ENCODE peak calls at places on chromosomes 7 and 10, in five cellular contexts. L is AG04449, V is lower lobe of right lung, P is breast epithelium, J is foreskin fibroblast. T is an unnamed sample.

GRCh38 chr7:44210107-44210506 is 9.3 kb downstream of the YKT6 start:
- DNase-seq in L (no peak), V (no peak), J (no peak), P (no peak), T (no peak)

GRCh38 chr7:28075674-28076358 is 104.8 kb downstream of the JAZF1 start:
- DNase-seq in P (no peak), V (no peak), L (no peak), J (no peak), T (no peak)

GRCh38 chr10:11454160-11454559 is 157.3 kb downstream of the USP6NL start:
- DNase-seq in J (no peak), V (no peak), P (no peak), L (no peak), T (no peak)

GRCh38 chr10:79026341-79026761 is 42.4 kb upstream of the ZMIZ1 start:
- DNase-seq in V (peak; percentile 28), L (no peak), J (no peak), P (no peak), T (no peak)

GRCh38 chr7:155980841-155981240 is 168.6 kb upstream of the SHH start:
- DNase-seq in P (peak; percentile 41), J (no peak), V (no peak), L (no peak), T (no peak)

GRCh38 chr10:91758303-91759146 is 39.7 kb upstream of the TNKS2 start:
- DNase-seq in J (peak; percentile 30), V (no peak), P (no peak), L (peak; percentile 14), T (peak; percentile 50)

GRCh38 chr10:89591111-89591795 is 53.8 kb downstream of the PANK1 start:
- DNase-seq in L (no peak), V (no peak), P (no peak), J (no peak), T (no peak)

GRCh38 chr7:142997590-142997989 is 29.3 kb downstream of the OR9A2 start:
- DNase-seq in P (no peak), J (no peak), V (no peak), L (no peak), T (no peak)

GRCh38 chr10:123858039-123858740 is 33.4 kb downstream of the CPXM2 start:
- DNase-seq in P (no peak), L (peak; percentile 65), V (no peak), J (peak; percentile 57), T (no peak)

GRCh38 chr7:38169862-38170261 is 8.2 kb upstream of the STARD3NL start:
- DNase-seq in V (no peak), L (peak; percentile 74), J (peak; percentile 83), P (no peak), T (peak; percentile 98)

GRCh38 chr10:124586142-124586541 is 124.5 kb downstream of the LHPP start:
- DNase-seq in P (no peak), L (no peak), J (no peak), V (peak; percentile 32), T (no peak)

DNA sequence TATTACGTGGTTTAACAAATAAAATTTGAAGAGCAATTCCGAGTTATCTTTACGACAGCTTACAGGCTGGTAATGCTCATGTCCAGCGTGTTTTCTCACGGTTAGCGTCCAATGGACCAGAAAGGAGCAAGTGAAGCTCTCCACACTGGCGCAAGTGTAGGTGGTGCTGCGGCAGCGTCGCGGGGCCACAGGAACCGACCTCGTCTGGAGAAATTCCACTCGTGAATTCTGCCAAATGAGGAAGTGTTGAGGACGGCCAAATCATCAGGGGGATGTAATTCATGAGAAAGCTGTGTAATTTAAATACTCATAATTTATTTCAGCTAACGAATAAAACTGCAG is 350 bp upstream of the ZNF37A start:
- DNase-seq in L (no peak), P (no peak), V (no peak), J (no peak), T (no peak)
- TF ChIP-seq CTCF in L (no peak), P (no peak), V (no peak), J (no peak), T (no peak)

GRCh38 chr7:149477494-149478443 is 16.9 kb upstream of the ZNF777 start:
- DNase-seq in J (no peak), P (no peak), L (no peak), V (no peak), T (no peak)
- H3K4me3 ChIP-seq in J (no peak overlapping the region), P (no peak overlapping the region), L (no peak overlapping the region), V (no peak overlapping the region), T (no peak overlapping the region)

GRCh38 chr10:132641966-132642731 is 104.6 kb downstream of the INPP5A start:
- DNase-seq in J (no peak), L (no peak), V (peak; percentile 34), P (peak; percentile 25), T (no peak)

GRCh38 chr10:132645630-132646442 is 108.2 kb downstream of the INPP5A start:
- DNase-seq in L (no peak), J (no peak), V (peak; percentile 35), P (peak; percentile 45), T (no peak)

GRCh38 chr10:132644544-132645530 is 107.2 kb downstream of the INPP5A start:
- DNase-seq in L (no peak), P (peak; percentile 47), J (no peak), V (peak; percentile 39), T (no peak)

GRCh38 chr10:132642732-132643008 is 105.1 kb downstream of the INPP5A start:
- DNase-seq in L (no peak), V (no peak), J (no peak), P (peak; percentile 10), T (no peak)

DNA sequence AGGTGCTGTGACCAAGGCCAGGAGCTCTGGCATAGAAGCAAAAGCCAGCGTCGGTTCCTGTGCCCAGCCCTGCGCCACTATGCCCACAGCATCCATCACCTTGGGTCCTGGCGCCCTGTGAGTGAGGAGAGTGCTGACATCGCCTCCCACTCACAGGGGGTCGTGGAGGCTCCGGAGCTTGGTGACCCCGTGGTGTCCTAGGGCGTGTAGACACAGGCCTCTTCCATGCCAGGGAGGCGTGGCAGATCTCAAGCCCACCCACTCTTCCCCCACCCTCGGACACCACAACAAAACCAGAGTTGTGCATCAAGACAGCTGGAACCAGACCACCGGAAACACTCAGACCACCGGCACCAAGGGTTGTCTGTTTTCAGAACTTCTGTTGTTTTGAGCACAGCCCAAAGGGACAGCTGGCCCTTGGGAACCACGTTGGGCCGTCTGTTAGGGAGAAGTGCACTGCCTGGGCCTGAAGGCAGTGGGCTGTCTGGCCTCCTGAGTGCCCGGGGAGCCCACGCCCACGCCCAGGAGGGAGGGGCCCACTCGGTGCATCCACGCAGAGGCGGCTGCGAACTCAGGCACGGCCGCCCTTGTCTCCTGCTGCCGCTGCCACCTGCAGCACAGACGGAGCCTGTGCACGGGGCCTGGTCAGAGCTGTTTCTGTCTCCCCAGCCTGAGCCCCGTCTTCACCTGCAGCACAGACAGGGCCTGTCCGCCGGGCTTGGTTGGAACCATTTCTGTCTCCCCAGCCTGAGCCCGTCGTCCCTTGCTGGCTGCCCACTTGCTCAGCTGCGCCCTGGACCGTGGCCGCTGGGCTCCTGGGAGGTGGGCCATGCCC is 106.3 kb downstream of the INPP5A start:
- DNase-seq in L (no peak), J (no peak), P (peak; percentile 39), V (peak; percentile 39), T (no peak)
- TF ChIP-seq CTCF in L (no peak), J (no peak), P (no peak), V (no peak), T (no peak)

DNA sequence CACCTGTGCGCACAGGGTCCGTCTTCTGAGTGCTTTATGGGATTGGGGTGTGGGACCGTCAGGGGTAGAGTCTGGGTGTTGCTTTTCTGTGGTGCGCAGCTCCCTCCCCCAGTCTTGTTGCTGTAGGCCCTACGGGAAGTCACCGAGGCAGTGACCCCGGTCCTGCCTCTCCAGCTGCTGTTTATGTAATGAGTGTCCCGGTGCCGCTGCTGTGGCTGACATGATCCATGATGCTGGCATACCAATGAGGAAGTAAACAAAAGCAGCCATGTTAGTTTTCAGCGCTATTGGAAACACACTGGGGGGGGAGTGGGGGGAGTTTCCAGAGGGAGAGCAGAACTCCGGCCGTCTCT is 1.1 kb downstream of the TRIM8 start:
- DNase-seq in P (peak; percentile 78), V (peak; percentile 89), J (peak; percentile 74), L (no peak), T (no peak)
- H3K4me3 ChIP-seq in P (peak overlapping the region; percentile 92), V (peak overlapping the region; percentile 91), J (peak overlapping the region; percentile 99), L (peak overlapping the region; percentile 91), T (peak overlapping the region; percentile 83)

DNA sequence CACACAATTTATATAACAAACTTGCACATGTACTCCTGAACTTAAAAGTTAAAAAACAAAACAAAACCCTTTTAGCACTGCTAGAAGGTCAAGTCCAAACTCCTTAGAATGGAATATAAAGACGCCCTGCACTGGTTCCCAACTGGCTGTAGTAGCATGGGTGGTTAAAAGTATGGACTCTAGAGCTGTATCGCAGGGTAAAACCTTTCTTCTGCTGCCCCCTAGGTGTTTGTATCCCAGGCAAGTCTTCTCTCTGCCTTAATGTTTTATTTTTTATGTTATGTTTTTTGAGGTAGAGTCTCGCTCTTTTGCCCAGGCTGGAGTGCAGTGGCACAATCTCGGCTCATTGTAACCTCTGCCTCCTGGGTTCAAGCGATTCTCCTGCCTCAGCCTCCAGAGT is 35.2 kb downstream of the LSMEM1 start:
- DNase-seq in P (no peak), J (no peak), L (no peak), V (no peak), T (no peak)
- TF ChIP-seq CTCF in P (no peak), J (no peak), L (no peak), V (no peak), T (no peak)

GRCh38 chr7:16223963-16224707 is 197.2 kb downstream of the CRPPA start:
- DNase-seq in L (no peak), J (no peak), P (no peak), V (no peak), T (no peak)
- H3K4me3 ChIP-seq in L (no peak overlapping the region), J (no peak overlapping the region), P (no peak overlapping the region), V (no peak overlapping the region), T (no peak overlapping the region)

DNA sequence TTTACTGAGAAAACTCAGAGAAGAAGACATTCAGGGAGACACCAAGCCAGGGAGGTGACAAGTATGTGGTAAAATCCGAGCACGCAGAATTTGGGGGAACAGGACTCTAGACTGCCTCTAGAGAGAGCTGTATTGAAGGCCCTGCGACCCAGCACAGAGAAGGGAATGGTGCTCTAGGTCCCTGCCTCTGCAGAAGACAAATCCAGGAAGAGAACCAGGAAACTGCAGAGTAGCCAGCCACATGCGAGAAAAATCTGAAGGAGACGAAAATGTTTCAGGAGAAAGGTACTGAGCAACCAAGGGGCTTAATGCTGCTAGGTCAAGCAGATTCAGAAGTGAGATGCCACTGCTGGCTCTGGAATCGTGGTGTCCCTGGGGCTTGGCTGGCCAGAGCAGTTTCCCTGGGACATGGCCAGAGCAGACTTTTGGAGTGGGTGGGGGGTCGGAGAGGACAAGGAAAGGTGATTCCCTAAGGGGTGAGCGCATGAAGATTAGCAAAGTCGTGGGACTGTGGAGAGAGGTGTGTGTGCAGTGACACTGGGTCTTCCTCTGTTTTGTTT is 158.0 kb upstream of the KLF6 start:
- DNase-seq in V (no peak), L (no peak), P (no peak), J (no peak), T (no peak)
- TF ChIP-seq CTCF in V (no peak), L (no peak), P (no peak), J (no peak), T (no peak)

DNA sequence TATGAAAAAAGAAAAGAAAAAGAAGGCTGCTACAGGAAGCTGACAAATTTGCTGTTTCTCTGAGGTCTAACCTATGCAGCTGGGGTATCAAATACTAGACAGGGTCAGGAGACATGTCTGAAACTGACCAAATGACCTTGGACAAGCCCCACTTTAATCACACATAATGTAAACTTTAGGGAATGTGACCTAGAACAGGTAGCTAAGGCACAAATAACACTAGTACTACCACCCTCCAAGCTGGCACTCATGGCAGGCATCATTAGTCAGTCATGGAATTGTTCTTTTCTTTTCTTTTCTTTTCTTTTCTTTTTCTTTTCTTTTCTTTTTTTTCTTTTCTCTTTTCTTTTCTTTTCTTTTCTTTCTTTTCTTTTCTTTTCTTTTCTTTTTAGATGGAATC is 250.4 kb downstream of the KCNMA1 start:
- DNase-seq in P (no peak), L (no peak), V (no peak), J (no peak), T (no peak)
- H3K4me3 ChIP-seq in P (no peak overlapping the region), L (no peak overlapping the region), V (no peak overlapping the region), J (no peak overlapping the region), T (no peak overlapping the region)

T was measured in astrocyte of the cerebellum.